ENCODE peak calls at places on chromosomes 12 and 14, in four cellular contexts. P is smooth muscle cell of the brain vasculature; J is stimulated activated CD8-positive, alpha-beta memory T cell treated with anti-CD3 and anti-CD28 coated beads, Interleukin-15, amount 100 ng/mL, for 1 hour; I is activated CD4-positive, alpha-beta T cell treated with anti-CD3 and anti-CD28 coated beads for 4 hours. Z is an unnamed sample.

GRCh38 chr12:123532808-123533649 is 490 bp downstream of the RILPL1 start:
- DNase-seq in P (no peak), I (peak; percentile 21), J (no peak), Z (no peak)

GRCh38 chr14:98234208-98234607 is 1037.8 kb downstream of the BCL11B start:
- DNase-seq in P (no peak), J (no peak), I (no peak), Z (no peak)

GRCh38 chr14:71206766-71207371 is 299.6 kb downstream of the PCNX1 start:
- DNase-seq in J (no peak), I (no peak), P (no peak), Z (no peak)

GRCh38 chr12:113286712-113287111 is 48.2 kb downstream of the SLC8B1 start:
- DNase-seq in J (no peak), P (no peak), I (no peak), Z (no peak)

GRCh38 chr14:58763210-58763609 is 125.4 kb downstream of the DACT1 start:
- DNase-seq in I (no peak), J (no peak), P (no peak), Z (no peak)

GRCh38 chr14:49586673-49587460 is 687 bp upstream of the RPS29 start:
- DNase-seq in P (peak; percentile 64), J (peak; percentile 20), I (peak; percentile 59), Z (peak; percentile 44)

GRCh38 chr12:46459881-46460545 is 87.4 kb upstream of the SLC38A2 start:
- DNase-seq in I (no peak), P (no peak), J (no peak), Z (no peak)

GRCh38 chr14:75175677-75176141 is 703 bp downstream of the TMED10 start:
- DNase-seq in J (no peak), P (no peak), I (no peak), Z (no peak)

GRCh38 chr12:116323696-116324386 is 46.3 kb upstream of the MED13L start:
- DNase-seq in J (no peak), P (no peak), I (no peak), Z (no peak)

Z was measured in central memory CD8-positive, alpha-beta T cell.